ENCODE peak calls at places on chromosomes 16 and 17, in five cellular contexts. U is HCT116, P is mammary epithelial cell, J is fibroblast of lung, K is astrocyte. E is an unnamed sample.

GRCh38 chr16:82630688-82631087 is 3.9 kb downstream of the CDH13 start:
- DNase-seq in U (no peak), P (no peak), J (no peak), K (no peak), E (no peak)

GRCh38 chr16:72886366-72886974 is 161.5 kb downstream of the ZFHX3 start:
- DNase-seq in U (no peak), P (peak), J (no peak), K (no peak), E (no peak)

GRCh38 chr16:55809851-55810250 is 23.0 kb downstream of the CES1 start:
- DNase-seq in U (no peak), P (no peak), J (no peak), K (no peak), E (no peak)

GRCh38 chr17:27892866-27893769 is at the start of gene LYRM9:
- DNase-seq in U (peak), P (peak), J (peak), K (peak), E (peak)

GRCh38 chr17:4204676-4205075 is 59.1 kb downstream of the ANKFY1 start:
- DNase-seq in U (no peak), P (no peak), J (peak), K (peak), E (peak)

GRCh38 chr17:30449480-30449879 is 27.7 kb upstream of the GOSR1 start:
- DNase-seq in U (no peak), P (no peak), J (peak), K (peak), E (no peak)

GRCh38 chr16:28189237-28189636 is 22.5 kb downstream of the XPO6 start:
- DNase-seq in U (no peak), P (no peak), J (no peak), K (no peak), E (peak)

GRCh38 chr16:28524544-28525179 is 14.1 kb downstream of the NUPR1 start:
- DNase-seq in U (no peak), P (no peak), J (no peak), K (no peak), E (no peak)

GRCh38 chr17:63550816-63551639 is 751 bp downstream of the DCAF7 start:
- DNase-seq in U (no peak), P (peak), J (peak), K (peak), E (peak)

GRCh38 chr16:8936421-8936820 is 27.3 kb downstream of the USP7 start:
- DNase-seq in U (peak), P (peak), J (peak), K (peak), E (no peak)

GRCh38 chr16:88504489-88505404 is 51.7 kb downstream of the ZFPM1 start:
- DNase-seq in U (no peak), P (no peak), J (no peak), K (no peak), E (peak)

GRCh38 chr16:49345829-49346228 is 27.8 kb upstream of the C16orf78 start:
- DNase-seq in U (no peak), P (peak), J (no peak), K (no peak), E (no peak)

GRCh38 chr16:6482861-6483530 is 849.6 kb upstream of the RBFOX1 start:
- DNase-seq in U (no peak), P (no peak), J (no peak), K (no peak), E (no peak)

GRCh38 chr17:19977360-19978205 is at the start of gene AKAP10:
- DNase-seq in U (peak), P (peak), J (peak), K (peak), E (peak)

GRCh38 chr16:67163164-67163902 is 1.2 kb upstream of the HSF4 start:
- DNase-seq in U (no peak), P (no peak), J (peak), K (peak), E (peak)

GRCh38 chr17:42253173-42253545 is 23.0 kb downstream of the STAT5B start:
- DNase-seq in U (no peak), P (no peak), J (no peak), K (no peak), E (no peak)

GRCh38 chr17:5331506-5331905 is 49.4 kb downstream of the RABEP1 start:
- DNase-seq in U (no peak), P (no peak), J (peak), K (peak), E (no peak)

GRCh38 chr16:57169327-57169726 is 16.5 kb downstream of the PSME3IP1 start:
- DNase-seq in U (no peak), P (no peak), J (no peak), K (no peak), E (no peak)

GRCh38 chr17:80455328-80455710 is 21.1 kb downstream of the NPTX1 start:
- DNase-seq in U (peak), P (no peak), J (peak), K (no peak), E (no peak)

GRCh38 chr17:60451071-60451470 is 28.8 kb downstream of the CHCT1 start:
- DNase-seq in U (no peak), P (no peak), J (no peak), K (no peak), E (no peak)

DNA sequence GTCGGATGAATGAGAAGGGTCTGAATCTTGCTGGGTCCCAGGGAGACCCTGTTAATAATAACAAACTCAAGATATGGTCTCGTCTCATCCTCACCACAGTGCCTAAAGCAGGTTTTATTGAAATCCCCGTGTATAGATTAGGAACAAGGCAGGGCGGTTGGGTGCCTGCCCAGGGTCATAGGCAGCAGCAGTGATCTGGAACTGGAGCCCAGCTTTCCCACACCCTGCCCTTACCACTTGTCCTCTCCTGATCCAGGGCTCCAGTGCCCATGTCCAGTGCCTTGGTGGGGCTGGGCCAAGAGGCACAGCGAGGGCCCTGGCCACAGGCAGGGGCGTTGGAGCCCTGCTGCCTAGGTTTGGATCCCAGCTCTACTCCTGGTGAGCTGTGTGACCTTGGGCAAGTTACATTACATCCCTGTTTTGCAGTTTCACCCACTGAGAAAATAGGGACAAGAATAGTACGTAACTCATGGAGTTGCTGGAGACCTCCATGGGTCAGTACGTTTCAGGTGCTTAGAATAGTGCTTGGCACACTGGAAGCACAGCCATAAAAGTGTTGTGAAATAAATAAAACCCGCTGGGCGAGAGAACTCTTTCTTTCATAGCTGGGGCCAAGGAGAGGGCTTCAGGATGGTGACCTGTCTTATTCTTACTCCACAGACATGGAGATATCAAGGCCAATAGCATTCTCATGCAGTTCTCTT is 13.9 kb downstream of the SOCS3 start:
- DNase-seq in U (no peak), P (no peak), J (no peak), K (no peak), E (no peak)
- H3K27ac ChIP-seq in U (no peak), P (no peak), J (no peak), K (no peak), E (no peak)

GRCh38 chr17:18224428-18225120 is 861 bp upstream of the LLGL1 start:
- DNase-seq in U (no peak), P (no peak), J (peak), K (no peak), E (no peak)
- H3K9ac ChIP-seq in U (peak), P (no peak), J (peak), K (peak), E (peak)

GRCh38 chr17:82219083-82219482 is 6.4 kb upstream of the CCDC57 start:
- DNase-seq in U (no peak), P (no peak), J (no peak), K (no peak), E (no peak)

GRCh38 chr17:82218349-82219075 is 5.9 kb upstream of the CCDC57 start:
- DNase-seq in U (no peak), P (no peak), J (no peak), K (no peak), E (no peak)

GRCh38 chr17:82216301-82217119 is 3.9 kb upstream of the CCDC57 start:
- DNase-seq in U (peak), P (peak), J (peak), K (peak), E (peak)

GRCh38 chr17:82217120-82217529 is 4.5 kb upstream of the CCDC57 start:
- DNase-seq in U (no peak), P (no peak), J (no peak), K (no peak), E (no peak)

GRCh38 chr17:82217530-82218204 is 5.0 kb upstream of the CCDC57 start:
- DNase-seq in U (no peak), P (peak), J (peak), K (peak), E (no peak)
- H3K4me3 ChIP-seq in U (peak), P (no peak), J (no peak), K (peak), E (no peak)

DNA sequence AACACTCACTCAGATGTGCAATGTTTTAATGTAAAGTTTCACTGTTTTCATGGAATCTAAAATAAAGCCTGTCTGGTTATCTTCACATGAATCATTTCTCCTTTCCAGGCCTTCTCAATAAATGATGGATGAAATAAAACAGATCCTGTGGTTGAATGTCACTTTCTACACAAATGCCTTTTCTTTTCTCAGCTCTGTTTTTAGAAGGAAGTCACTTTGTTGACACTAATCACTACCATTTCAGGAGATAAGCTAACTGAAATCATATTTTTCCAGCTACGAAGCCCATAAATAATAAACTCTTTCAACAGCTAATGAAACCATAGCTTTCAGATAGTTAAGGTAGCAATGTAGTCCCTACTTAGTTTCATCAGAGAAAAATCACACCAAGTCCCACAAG is 17.9 kb downstream of the NME2 start:
- DNase-seq in U (no peak), P (no peak), J (no peak), K (no peak), E (no peak)
- H3K27ac ChIP-seq in U (no peak), P (no peak), J (no peak), K (no peak), E (no peak)

GRCh38 chr17:81488276-81488860 is 24.2 kb downstream of the ACTG1 start:
- DNase-seq in U (no peak), P (no peak), J (no peak), K (no peak), E (no peak)
- H3K9ac ChIP-seq in U (peak), P (no peak), J (peak), K (peak), E (peak)

GRCh38 chr16:70715860-70716357 is 30.1 kb upstream of the MTSS2 start:
- DNase-seq in U (no peak), P (no peak), J (peak), K (peak), E (no peak)

GRCh38 chr16:70713781-70714180 is 27.9 kb upstream of the MTSS2 start:
- DNase-seq in U (no peak), P (no peak), J (no peak), K (no peak), E (no peak)

GRCh38 chr16:70713342-70713741 is 27.5 kb upstream of the MTSS2 start:
- DNase-seq in U (no peak), P (no peak), J (no peak), K (no peak), E (no peak)

GRCh38 chr16:70715113-70715711 is 29.4 kb upstream of the MTSS2 start:
- DNase-seq in U (no peak), P (peak), J (peak), K (peak), E (peak)

DNA sequence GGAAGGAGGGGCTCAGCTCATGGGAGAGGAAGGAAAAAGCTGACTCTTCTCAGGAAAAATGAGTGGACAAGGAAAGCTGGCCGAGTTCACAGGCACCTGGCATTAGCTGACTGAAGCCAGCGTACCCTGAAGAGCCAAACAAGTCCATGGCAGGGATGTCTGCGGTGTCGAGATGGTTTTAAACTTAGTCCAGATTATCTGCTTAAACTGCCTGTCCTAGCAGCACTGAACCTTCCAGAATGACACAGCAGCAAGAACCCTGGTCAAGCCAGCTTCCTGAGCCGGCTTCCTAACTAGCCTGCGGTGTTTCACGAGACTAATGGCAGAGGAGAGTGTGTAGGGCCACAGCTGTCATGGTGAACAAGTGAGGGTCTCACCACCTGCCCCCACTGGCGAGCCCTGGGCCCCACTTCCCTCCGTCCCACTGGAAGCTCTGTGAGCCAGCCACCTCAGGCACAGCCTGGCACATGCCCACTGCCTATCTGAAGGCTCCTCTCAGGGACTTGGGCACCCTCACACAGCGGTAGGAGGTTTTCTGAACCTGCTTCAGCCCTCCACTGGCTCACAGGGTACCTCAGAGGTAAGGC is 28.8 kb upstream of the MTSS2 start:
- DNase-seq in U (no peak), P (no peak), J (no peak), K (peak), E (no peak)
- H3K4me3 ChIP-seq in U (no peak), P (no peak), J (no peak), K (no peak), E (no peak)

DNA sequence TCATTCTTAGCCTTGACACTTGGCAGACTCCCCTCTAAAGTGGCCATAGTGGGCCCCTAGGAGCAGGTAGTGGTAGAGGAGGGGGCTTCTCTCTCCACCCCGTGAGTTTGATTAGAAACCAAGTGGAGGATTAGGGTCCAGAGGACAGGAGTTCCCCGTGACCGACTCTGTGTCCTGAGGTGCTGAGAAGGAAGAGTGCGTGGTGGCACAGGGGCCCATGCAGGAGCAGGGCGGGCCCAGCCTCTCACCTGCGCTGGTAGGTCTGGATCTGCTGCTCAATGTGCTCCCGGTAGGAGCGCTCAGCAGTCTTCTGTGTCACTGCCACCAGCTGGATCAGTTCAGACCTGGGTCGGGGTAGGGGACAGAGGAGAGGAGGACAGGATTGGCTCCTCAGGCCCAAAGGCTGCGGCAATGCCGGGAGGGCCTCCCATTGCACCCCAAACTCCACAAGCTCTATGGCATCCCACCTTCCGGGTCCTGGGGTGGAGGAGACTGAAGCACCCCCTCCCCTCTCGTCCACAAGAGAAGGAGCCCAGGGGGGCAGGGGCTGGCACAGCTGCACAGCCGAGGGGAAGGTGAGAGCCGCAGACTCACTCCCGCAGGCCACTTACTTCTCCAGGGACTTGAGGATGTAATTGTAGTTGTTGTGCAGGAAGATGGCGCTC is 6.2 kb downstream of the ZACN start:
- DNase-seq in U (no peak), P (no peak), J (no peak), K (no peak), E (no peak)
- H3K27ac ChIP-seq in U (no peak), P (no peak), J (no peak), K (no peak), E (no peak)